ENCODE peak calls at places on chromosomes 6 and 20, in six cellular contexts. T, G, H, X, O and Q are unnamed samples.

GRCh38 chr6:152952045-152952444 is 30.8 kb downstream of the FBXO5 start:
- DNase-seq in G (no peak), O (no peak), X (no peak), H (no peak), T (peak; percentile 62), Q (peak; percentile 28)

GRCh38 chr6:95286874-95287273 is 290.5 kb upstream of the MANEA start:
- DNase-seq in O (no peak), G (no peak), X (no peak), T (no peak), H (no peak), Q (no peak)

GRCh38 chr6:1952726-1953360 is 292.6 kb downstream of the GMDS start:
- DNase-seq in O (no peak), G (no peak), H (no peak), X (peak; percentile 18), T (peak; percentile 100), Q (peak; percentile 88)

GRCh38 chr6:138467901-138468300 is 31.4 kb downstream of the NHSL1 start:
- DNase-seq in X (no peak), G (no peak), T (peak; percentile 38), O (no peak), H (no peak), Q (no peak)

GRCh38 chr6:133906050-133906449 is 17.1 kb downstream of the TCF21 start:
- DNase-seq in X (no peak), O (no peak), T (no peak), G (no peak), H (no peak), Q (peak; percentile 67)

GRCh38 chr6:3407840-3408239 is 49.0 kb downstream of the SLC22A23 start:
- DNase-seq in G (no peak), T (no peak), H (no peak), X (no peak), O (no peak), Q (no peak)

GRCh38 chr6:126118058-126118759 is 131.9 kb downstream of the TRMT11 start:
- DNase-seq in H (no peak), T (peak; percentile 31), O (no peak), G (no peak), X (no peak), Q (peak; percentile 85)

GRCh38 chr6:149910721-149911151 is 12.2 kb downstream of the RAET1G start:
- DNase-seq in H (no peak), X (no peak), O (no peak), T (no peak), G (no peak), Q (no peak)

GRCh38 chr6:127900935-127901334 is at the start of gene THEMIS:
- DNase-seq in H (no peak), O (no peak), G (no peak), T (no peak), X (no peak), Q (no peak)

GRCh38 chr6:12436224-12436623 is 146.1 kb downstream of the EDN1 start:
- DNase-seq in T (no peak), H (no peak), O (no peak), X (no peak), G (no peak), Q (no peak)

GRCh38 chr20:19427480-19427879 is 215.0 kb downstream of the SLC24A3 start:
- DNase-seq in O (no peak), G (no peak), T (no peak), H (no peak), X (no peak), Q (no peak)
- H3K4me3 ChIP-seq in O (no peak overlapping the region), G (no peak overlapping the region), T (no peak overlapping the region), H (no peak overlapping the region), X (no peak overlapping the region), Q (no peak overlapping the region)

GRCh38 chr6:119110601-119111548 is 32.4 kb upstream of the FAM184A start:
- DNase-seq in G (no peak), H (no peak), O (no peak), T (peak; percentile 56), X (no peak), Q (peak; percentile 62)
- TF ChIP-seq CTCF in G (peak; percentile 63), H (peak; percentile 32), O (peak; percentile 70), T (peak; percentile 64), X (peak; percentile 53), Q (peak; percentile 52)

GRCh38 chr6:23228439-23229024 is 659.2 kb downstream of the HDGFL1 start:
- DNase-seq in O (no peak), T (peak; percentile 35), H (no peak), G (no peak), X (no peak), Q (no peak)
- H3K4me3 ChIP-seq in O (no peak overlapping the region), T (no peak overlapping the region), H (no peak overlapping the region), G (no peak overlapping the region), X (no peak overlapping the region), Q (no peak overlapping the region)

GRCh38 chr6:107180114-107180513 is 64.8 kb upstream of the BEND3 start:
- DNase-seq in H (no peak), X (no peak), G (no peak), O (no peak), T (no peak), Q (no peak)

GRCh38 chr6:107187630-107188029 is 72.3 kb upstream of the BEND3 start:
- DNase-seq in H (no peak), O (no peak), X (no peak), T (no peak), G (no peak), Q (no peak)

GRCh38 chr6:107186047-107186446 is 70.7 kb upstream of the BEND3 start:
- DNase-seq in O (no peak), X (no peak), T (no peak), H (no peak), G (no peak), Q (no peak)

GRCh38 chr6:107185570-107185969 is 70.3 kb upstream of the BEND3 start:
- DNase-seq in T (peak; percentile 11), X (no peak), H (peak; percentile 25), O (no peak), G (no peak), Q (peak; percentile 57)
- TF ChIP-seq CTCF in T (no peak), X (peak; percentile 26), H (no peak), O (peak; percentile 23), G (no peak), Q (peak; percentile 46)

DNA sequence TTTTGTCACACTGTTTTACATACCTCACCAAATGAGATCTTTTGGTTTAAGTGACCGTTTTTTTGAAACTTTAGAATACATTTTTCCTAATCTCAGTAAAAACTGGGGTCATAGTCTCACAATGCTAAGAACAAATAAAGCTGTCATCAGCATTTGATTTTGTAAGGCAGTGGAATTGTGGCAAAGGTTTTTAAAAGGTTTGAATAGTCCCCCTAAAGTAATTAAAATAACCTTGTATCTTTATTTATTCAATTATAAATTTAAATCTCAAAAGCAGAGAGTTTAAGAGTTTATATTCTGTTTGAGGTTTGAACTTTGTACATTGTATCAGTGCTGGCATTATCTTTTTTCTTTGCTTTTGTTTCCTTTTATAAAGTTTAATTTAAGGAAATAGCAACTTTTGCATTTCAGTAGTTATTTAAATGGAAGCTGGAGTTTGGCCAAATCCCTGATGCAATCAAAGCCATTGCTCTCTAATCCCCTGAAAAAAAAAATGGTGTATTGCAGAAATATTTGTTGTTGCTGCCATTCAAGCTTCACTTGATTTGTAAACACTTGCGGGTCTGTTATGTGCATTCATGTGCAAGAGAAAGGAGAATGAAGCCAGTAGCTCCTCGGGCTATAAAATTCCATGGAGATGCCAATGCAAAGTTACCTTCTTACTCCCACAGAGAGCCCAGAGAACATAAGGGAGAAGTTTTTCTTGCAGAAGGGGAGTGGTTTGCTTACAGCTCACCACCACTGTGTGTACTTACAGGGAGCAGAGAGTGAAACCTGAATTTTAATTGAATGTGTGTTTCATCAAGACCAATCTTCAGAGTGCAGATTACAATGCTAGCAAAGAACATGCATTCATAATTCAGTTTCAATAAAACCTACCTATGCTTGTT is 391.8 kb downstream of the ARHGAP18 start:
- DNase-seq in O (no peak), H (no peak), G (no peak), X (no peak), T (peak; percentile 47), Q (no peak)
- H3K4me3 ChIP-seq in O (no peak overlapping the region), H (no peak overlapping the region), G (no peak overlapping the region), X (no peak overlapping the region), T (no peak overlapping the region), Q (no peak overlapping the region)

GRCh38 chr6:16999486-17000436 is 102.1 kb upstream of the STMND1 start:
- DNase-seq in T (peak; percentile 94), X (no peak), H (no peak), G (no peak), O (no peak), Q (no peak)

GRCh38 chr6:17002123-17002522 is 99.7 kb upstream of the STMND1 start:
- DNase-seq in H (no peak), G (no peak), O (no peak), X (no peak), T (no peak), Q (no peak)

GRCh38 chr6:17004269-17004668 is 97.6 kb upstream of the STMND1 start:
- DNase-seq in O (no peak), T (peak; percentile 36), G (no peak), X (no peak), H (no peak), Q (peak; percentile 24)

GRCh38 chr6:17001188-17001587 is 100.7 kb upstream of the STMND1 start:
- DNase-seq in T (peak; percentile 17), G (no peak), X (no peak), O (no peak), H (no peak), Q (no peak)
- TF ChIP-seq CTCF in T (peak; percentile 43), G (no peak), X (no peak), O (no peak), H (no peak), Q (peak; percentile 3)

GRCh38 chr6:35489066-35489465 is 7.8 kb downstream of the TEAD3 start:
- DNase-seq in T (no peak), X (no peak), G (no peak), O (no peak), H (no peak), Q (no peak)

GRCh38 chr6:35489995-35490791 is 6.7 kb downstream of the TEAD3 start:
- DNase-seq in T (peak; percentile 81), G (no peak), X (no peak), O (peak; percentile 89), H (peak; percentile 92), Q (peak; percentile 71)

GRCh38 chr6:35491558-35492541 is 5.0 kb downstream of the TEAD3 start:
- DNase-seq in G (no peak), T (no peak), O (no peak), X (no peak), H (peak; percentile 69), Q (peak; percentile 49)

GRCh38 chr6:35492664-35493284 is 4.1 kb downstream of the TEAD3 start:
- DNase-seq in G (no peak), O (no peak), H (no peak), X (no peak), T (no peak), Q (no peak)

DNA sequence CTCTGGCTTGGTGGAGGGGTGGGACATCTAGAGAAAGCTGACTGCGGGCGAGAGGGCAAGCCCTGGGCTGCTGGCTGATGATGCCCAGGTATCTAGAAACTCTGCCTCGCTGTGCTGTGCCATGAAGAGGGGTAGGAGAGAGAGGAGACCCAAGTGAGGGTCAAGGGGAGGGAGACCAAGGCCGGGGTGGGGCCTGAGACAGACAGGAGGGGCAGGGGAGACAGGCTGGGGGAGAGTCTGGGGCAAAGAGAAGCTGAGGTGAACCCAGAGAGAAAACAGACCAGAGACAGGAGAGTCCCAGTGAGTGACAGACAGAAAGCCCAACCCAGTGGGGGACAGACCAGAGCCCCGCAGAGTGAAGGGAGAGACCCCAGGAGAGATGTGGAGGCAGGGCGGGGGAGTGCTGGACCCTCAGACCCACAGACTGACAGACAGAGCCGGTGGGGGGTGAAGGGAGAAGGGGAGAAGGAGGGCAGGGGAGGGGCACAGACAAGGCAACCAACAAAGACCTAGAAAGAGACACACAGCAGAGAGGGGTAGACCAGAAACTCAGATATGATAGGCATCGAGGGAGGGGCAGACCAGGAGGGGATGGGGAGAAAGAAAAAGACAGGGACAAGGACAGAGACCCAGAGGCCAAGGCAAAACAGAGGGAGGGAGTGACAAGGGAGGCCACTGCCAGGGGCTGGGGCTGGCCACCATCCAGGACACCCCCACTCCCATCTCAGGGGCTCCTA is 5.9 kb downstream of the TEAD3 start:
- DNase-seq in T (no peak), O (no peak), X (no peak), H (no peak), G (no peak), Q (no peak)
- H3K4me3 ChIP-seq in T (no peak overlapping the region), O (no peak overlapping the region), X (no peak overlapping the region), H (peak overlapping the region; percentile 32), G (peak overlapping the region; percentile 48), Q (peak overlapping the region; percentile 22)

GRCh38 chr6:17167327-17167979 is 65.6 kb downstream of the STMND1 start:
- DNase-seq in O (no peak), T (peak; percentile 15), G (no peak), X (peak; percentile 52), H (no peak), Q (peak; percentile 80)
- TF ChIP-seq CTCF in O (peak; percentile 32), T (peak; percentile 30), G (peak; percentile 41), X (peak; percentile 46), H (no peak), Q (peak; percentile 66)